ENCODE peak calls at places on chromosomes 12 and 14, in seven cellular contexts. O is IMR-90, F is SK-N-SH, M is mesendoderm, Q is PC-9, D is adrenal gland, K is tibial artery. U is an unnamed sample. For H3K4me1, the result is how much of the 10 kb centered on the place peaks cover.

GRCh38 chr14:59215353-59215752 is 26.9 kb downstream of the DAAM1 start:
- DNase-seq in O (peak), F (no peak), M (no peak), Q (no peak), D (no peak), K (peak), U (peak)

GRCh38 chr12:131466306-131466705 is 244.6 kb upstream of the SFSWAP start:
- DNase-seq in O (no peak), F (no peak), M (no peak), Q (no peak), D (no peak), K (no peak), U (no peak)

GRCh38 chr14:105317546-105317945 is 3.0 kb downstream of the PACS2 start:
- DNase-seq in O (peak), F (peak), M (no peak), Q (no peak), D (no peak), K (peak), U (peak)

GRCh38 chr12:95205685-95206084 is 11.6 kb downstream of the FGD6 start:
- DNase-seq in O (peak), F (no peak), M (peak), Q (peak), D (peak), K (no peak), U (no peak)

GRCh38 chr14:60758875-60759274 is 24.3 kb downstream of the MNAT1 start:
- DNase-seq in O (peak), F (no peak), M (no peak), Q (no peak), D (no peak), K (no peak), U (no peak)

GRCh38 chr14:63901434-63902085 is 48.8 kb downstream of the SYNE2 start:
- DNase-seq in O (peak), F (no peak), M (no peak), Q (no peak), D (no peak), K (peak), U (no peak)

GRCh38 chr12:89244536-89244935 is 107.8 kb downstream of the DUSP6 start:
- DNase-seq in O (peak), F (no peak), M (peak), Q (no peak), D (no peak), K (no peak), U (no peak)

GRCh38 chr14:51884086-51884927 is 23.9 kb downstream of the GNG2 start:
- DNase-seq in O (peak), F (peak), M (peak), Q (no peak), D (no peak), K (no peak), U (no peak)

GRCh38 chr14:101370593-101371569 is 190.4 kb upstream of the DIO3 start:
- DNase-seq in O (no peak), F (no peak), M (no peak), Q (no peak), D (no peak), K (no peak), U (no peak)

GRCh38 chr12:122646568-122647220 is 56.5 kb downstream of the HCAR2 start:
- DNase-seq in O (peak), F (no peak), M (no peak), Q (no peak), D (no peak), K (peak), U (no peak)

GRCh38 chr12:107447336-107447735 is 238.3 kb upstream of the PWP1 start:
- DNase-seq in O (no peak), F (no peak), M (no peak), Q (no peak), D (no peak), K (no peak), U (no peak)

GRCh38 chr14:70822706-70823185 is 13.4 kb upstream of the MAP3K9 start:
- DNase-seq in O (peak), F (peak), M (peak), Q (peak), D (no peak), K (peak), U (peak)

DNA sequence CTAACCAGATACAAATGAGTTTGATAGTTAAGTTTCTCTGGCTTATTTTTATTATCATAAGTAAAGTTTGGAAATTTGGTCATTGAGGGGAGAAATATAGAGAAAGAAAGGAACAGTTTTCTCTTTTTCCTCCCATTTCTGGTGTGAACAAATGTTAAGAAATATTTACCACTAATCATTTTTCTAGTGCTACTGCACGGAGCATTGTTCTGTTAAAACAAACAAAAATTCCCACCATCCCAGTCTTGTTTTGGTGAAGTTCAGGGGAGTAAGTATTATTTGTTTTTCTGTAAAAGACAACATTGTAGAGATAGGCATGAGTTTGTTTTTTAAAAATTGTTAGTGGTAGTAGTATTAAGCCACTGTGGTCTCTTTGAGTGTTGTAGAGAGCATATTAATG is 135.3 kb downstream of the FGD4 start:
- DNase-seq in O (no peak), F (no peak), M (no peak), Q (no peak), D (no peak), K (no peak), U (no peak)
- H3K27ac ChIP-seq in O (peak), F (peak), M (no peak), Q (peak), D (peak), K (peak), U (peak)

DNA sequence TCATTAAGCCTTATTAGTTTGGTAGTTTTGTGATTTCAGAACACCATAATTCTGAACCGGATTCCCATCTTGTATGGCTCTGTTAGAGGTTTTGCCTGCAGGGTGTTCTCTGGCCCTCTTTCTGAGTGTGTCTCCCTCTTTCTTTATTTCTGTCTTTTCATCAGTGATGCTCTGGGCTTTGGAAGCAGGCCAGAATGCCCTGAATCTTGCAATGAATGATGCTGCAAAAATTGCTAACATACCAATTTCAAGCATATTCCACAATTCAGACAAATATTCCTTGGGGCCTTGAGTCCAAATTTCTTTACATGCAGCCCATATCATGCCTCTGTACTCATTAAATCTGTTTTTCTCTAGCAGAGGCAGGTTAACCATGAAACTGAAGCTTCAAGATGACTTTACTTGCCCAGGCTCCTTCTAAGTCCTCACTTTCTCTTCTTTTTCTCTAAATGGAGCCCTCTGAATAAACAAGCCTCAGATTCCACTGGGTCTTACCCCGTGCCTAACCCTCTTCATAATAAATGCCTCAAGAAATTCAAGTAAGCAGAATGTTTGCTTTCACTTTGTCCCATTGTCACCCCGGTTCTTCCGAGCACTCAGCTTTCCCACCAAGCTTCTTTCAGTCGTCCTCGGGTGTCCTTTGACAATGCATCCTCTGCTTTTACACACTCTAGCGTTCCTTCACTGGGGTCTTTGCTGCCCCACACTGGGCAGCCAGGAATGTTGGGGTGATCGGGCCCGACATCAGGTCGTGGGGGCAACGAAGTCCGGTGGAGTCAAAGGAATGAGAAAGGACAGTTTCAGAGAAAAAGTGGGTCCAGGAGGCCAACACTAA is 78.8 kb upstream of the SLC38A4 start:
- DNase-seq in O (peak), F (no peak), M (no peak), Q (no peak), D (no peak), K (no peak), U (no peak)
- H3K4me3 ChIP-seq in O (no peak), F (peak), M (no peak), Q (no peak), D (no peak), K (no peak), U (no peak)

DNA sequence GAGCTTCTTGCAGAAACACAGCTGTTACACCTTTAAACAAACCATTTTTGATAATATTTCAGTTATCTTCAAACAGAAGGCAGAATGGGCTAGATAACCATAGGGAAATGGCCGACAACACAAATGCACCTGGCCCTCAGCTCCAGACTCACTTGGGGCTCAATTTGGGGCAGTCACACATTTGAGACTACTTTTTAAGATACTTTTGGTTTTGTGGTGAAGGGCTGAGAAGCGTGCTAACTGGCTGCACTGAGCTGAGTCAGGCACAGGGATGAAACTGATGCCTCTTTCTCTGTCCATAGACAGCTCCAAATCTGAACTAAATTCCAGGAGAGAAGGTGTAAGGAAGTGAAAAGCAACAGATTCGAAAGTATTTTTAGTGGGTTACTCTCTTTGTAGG is 18.5 kb upstream of the GRIP1 start:
- DNase-seq in O (no peak), F (no peak), M (no peak), Q (no peak), D (no peak), K (no peak), U (no peak)
- H3K4me1 ChIP-seq in O (under half), F (under half), M (under half), Q (under half), D (under half), K (under half), U (under half)

GRCh38 chr14:92651106-92651792 is 97.2 kb downstream of the LGMN start:
- DNase-seq in O (no peak), F (no peak), M (no peak), Q (no peak), D (no peak), K (no peak), U (no peak)
- H3K27ac ChIP-seq in O (peak), F (no peak), M (no peak), Q (peak), D (no peak), K (peak), U (peak)

GRCh38 chr14:40629144-40629543 is 977.5 kb upstream of the LRFN5 start:
- DNase-seq in O (no peak), F (no peak), M (no peak), Q (no peak), D (no peak), K (no peak), U (no peak)
- H3K4me3 ChIP-seq in O (no peak), F (peak), M (no peak), Q (no peak), D (no peak), K (no peak), U (no peak)

U was measured in left ventricle myocardium inferior.